ENCODE peak calls at places on chromosome X, in four cellular contexts. G, Q, X and U are unnamed samples.

GRCh38 chrX:30875957-30876356 is 13.1 kb downstream of the TAB3 start:
- DNase-seq in G (no peak), Q (no peak), X (no peak), U (no peak)

GRCh38 chrX:23784487-23785301 is 1.7 kb downstream of the SAT1 start:
- DNase-seq in G (no peak), Q (peak), X (no peak), U (peak)

GRCh38 chrX:24398766-24399165 is 38.3 kb downstream of the SUPT20HL1 start:
- DNase-seq in G (no peak), Q (no peak), X (no peak), U (no peak)

GRCh38 chrX:107324493-107325310 is 118.3 kb downstream of the DNAAF6 start:
- DNase-seq in G (peak), Q (peak), X (no peak), U (no peak)

GRCh38 chrX:13899607-13900006 is 82.7 kb upstream of the GPM6B start:
- DNase-seq in G (no peak), Q (no peak), X (no peak), U (no peak)

GRCh38 chrX:24153796-24154189 is 4.3 kb downstream of the ZFX start:
- DNase-seq in G (no peak), Q (no peak), X (no peak), U (no peak)

GRCh38 chrX:27591938-27592337 is 1.8 kb downstream of the DCAF8L2 start:
- DNase-seq in G (no peak), Q (no peak), X (no peak), U (no peak)

GRCh38 chrX:123807825-123808416 is 51.9 kb upstream of the XIAP start:
- DNase-seq in G (no peak), Q (no peak), X (no peak), U (no peak)

GRCh38 chrX:18931972-18932371 is 51.9 kb downstream of the PHKA2 start:
- DNase-seq in G (no peak), Q (peak), X (no peak), U (no peak)

GRCh38 chrX:130805906-130806305 is 97.1 kb downstream of the ENOX2 start:
- DNase-seq in G (no peak), Q (no peak), X (no peak), U (no peak)

GRCh38 chrX:15464704-15465103 is 28.4 kb downstream of the PIR start:
- DNase-seq in G (no peak), Q (no peak), X (no peak), U (no peak)

GRCh38 chrX:101764538-101764937 is 104.9 kb upstream of the ARMCX2 start:
- DNase-seq in G (no peak), Q (no peak), X (no peak), U (no peak)

GRCh38 chrX:9905288-9905687 is 61.9 kb upstream of the CLDN34 start:
- DNase-seq in G (no peak), Q (no peak), X (no peak), U (no peak)

GRCh38 chrX:31266172-31267076 is 194.6 kb upstream of the FTHL17 start:
- DNase-seq in G (peak), Q (peak), X (no peak), U (no peak)

GRCh38 chrX:17851854-17852253 is 9.2 kb downstream of the RAI2 start:
- DNase-seq in G (no peak), Q (no peak), X (no peak), U (no peak)

GRCh38 chrX:107672955-107673378 is 44.7 kb downstream of the PRPS1 start:
- DNase-seq in G (no peak), Q (peak), X (no peak), U (peak)

GRCh38 chrX:77925764-77926163 is 15.3 kb downstream of the ATP7A start:
- DNase-seq in G (no peak), Q (no peak), X (no peak), U (no peak)

GRCh38 chrX:74656079-74656745 is 41.8 kb upstream of the RLIM start:
- DNase-seq in G (no peak), Q (no peak), X (no peak), U (no peak)

GRCh38 chrX:41734530-41734929 is 10.5 kb downstream of the GPR82 start:
- DNase-seq in G (no peak), Q (peak), X (no peak), U (no peak)

GRCh38 chrX:125202486-125203378 is 116.9 kb upstream of the TEX13C start:
- DNase-seq in G (no peak), Q (no peak), X (no peak), U (no peak)
- TF ChIP-seq SPI1 in G (no peak), Q (no peak), X (no peak), U (no peak)

DNA sequence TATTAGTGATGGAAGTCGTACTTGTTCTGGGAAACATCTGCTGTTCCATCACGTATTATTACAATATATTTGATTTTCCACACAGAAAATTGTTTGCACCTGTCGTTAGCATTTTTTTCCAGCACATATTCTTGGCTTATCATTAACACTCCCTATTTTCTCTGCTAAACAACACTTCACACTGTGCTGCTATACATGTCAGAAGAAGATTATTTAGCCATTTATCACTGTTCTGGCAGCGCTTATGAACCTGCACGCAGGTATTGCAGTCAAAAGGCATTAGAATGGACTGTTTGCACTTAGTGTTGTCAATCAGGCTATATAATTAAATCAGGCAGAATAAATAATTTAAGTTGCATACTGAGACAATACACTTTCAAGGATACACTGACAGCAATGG is 218.6 kb downstream of the CHM start:
- DNase-seq in G (no peak), Q (no peak), X (no peak), U (no peak)
- TF ChIP-seq SPI1 in G (no peak), Q (no peak), X (no peak), U (no peak)

GRCh38 chrX:3119376-3119775 is 78.1 kb downstream of the ARSF start:
- DNase-seq in G (no peak), Q (no peak), X (no peak), U (no peak)
- TF ChIP-seq SPI1 in G (no peak), Q (no peak), X (no peak), U (no peak)

GRCh38 chrX:128458888-128459287 is 406.7 kb upstream of the ACTRT1 start:
- DNase-seq in G (no peak), Q (no peak), X (no peak), U (no peak)

GRCh38 chrX:128464091-128464490 is 411.9 kb upstream of the ACTRT1 start:
- DNase-seq in G (no peak), Q (no peak), X (no peak), U (no peak)

GRCh38 chrX:128457674-128458073 is 405.5 kb upstream of the ACTRT1 start:
- DNase-seq in G (no peak), Q (no peak), X (no peak), U (no peak)

GRCh38 chrX:128460835-128461234 is 408.6 kb upstream of the ACTRT1 start:
- DNase-seq in G (no peak), Q (no peak), X (no peak), U (no peak)
- TF ChIP-seq SPI1 in G (no peak), Q (no peak), X (no peak), U (no peak)

DNA sequence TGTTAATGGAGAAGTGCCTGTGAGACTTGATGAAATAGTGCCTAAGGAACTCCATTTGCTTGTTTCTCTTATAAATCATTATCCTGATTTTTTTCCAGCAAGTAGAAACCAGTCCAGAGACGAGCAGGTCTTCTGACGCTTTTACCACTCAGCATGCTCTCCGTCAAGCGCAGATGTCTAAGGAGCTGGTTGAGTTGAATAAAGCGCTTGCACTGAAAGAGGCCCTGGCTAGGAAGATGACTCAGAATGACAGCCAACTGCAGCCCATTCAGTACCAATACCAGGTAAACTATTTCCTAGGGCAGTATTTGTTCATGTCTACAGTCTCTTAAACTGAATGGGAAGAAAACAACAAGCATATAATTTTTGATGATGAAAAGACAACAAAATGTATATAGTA is 63.6 kb downstream of the KIF4A start:
- DNase-seq in G (no peak), Q (no peak), X (no peak), U (no peak)
- TF ChIP-seq SPI1 in G (no peak), Q (no peak), X (no peak), U (no peak)

GRCh38 chrX:11426712-11427081 is 133.5 kb downstream of the AMELX start:
- DNase-seq in G (no peak), Q (no peak), X (no peak), U (no peak)
- TF ChIP-seq SPI1 in G (no peak), Q (no peak), X (no peak), U (no peak)

DNA sequence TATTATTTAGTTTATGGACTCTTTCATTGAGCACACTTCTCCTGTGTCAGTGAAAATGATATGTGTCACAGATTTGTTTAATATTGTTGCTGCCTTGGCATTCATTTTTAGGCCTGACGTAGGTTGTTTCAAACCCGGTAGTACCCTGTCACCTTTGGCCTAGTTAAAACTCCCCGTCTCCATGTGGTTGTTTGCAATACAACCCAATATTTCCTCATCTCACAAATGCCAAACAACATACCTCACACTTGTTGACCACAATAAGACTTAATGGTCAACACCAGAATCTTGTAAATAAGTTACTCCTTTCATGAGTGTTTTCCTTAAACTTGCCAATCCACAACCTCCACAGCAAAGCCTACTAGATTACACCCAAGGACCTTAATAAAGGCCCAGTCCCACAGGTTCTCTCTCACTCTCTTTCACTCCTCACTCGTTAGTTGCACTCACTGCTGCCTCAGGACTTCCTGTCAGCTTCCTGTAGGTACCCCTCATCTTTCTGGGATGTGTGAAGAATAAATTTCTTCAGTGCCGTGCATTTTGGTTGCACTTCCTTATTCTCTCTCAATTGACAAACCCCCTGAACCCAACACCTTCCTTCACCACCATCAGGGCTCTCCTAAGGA is 31.3 kb downstream of the IL13RA2 start:
- DNase-seq in G (no peak), Q (no peak), X (no peak), U (no peak)
- TF ChIP-seq SPI1 in G (no peak), Q (no peak), X (no peak), U (no peak)

GRCh38 chrX:44062842-44063241 is 89.7 kb upstream of the NDP start:
- DNase-seq in G (no peak), Q (no peak), X (no peak), U (peak)
- TF ChIP-seq SPI1 in G (no peak), Q (no peak), X (no peak), U (no peak)